ENCODE peak calls at places on chromosomes 5 and 9, in ten cellular contexts. One of them, this sample, is unnamed.

GRCh38 chr9:93080406-93080805 is 15.6 kb upstream of the CARD19 start:
- DNase-seq in kidney epithelial cell: no peak
- DNase-seq in choroid plexus epithelial cell: no peak
- DNase-seq in GM23338: no peak
- DNase-seq in cardiac fibroblast: no peak
- DNase-seq in HL-60: no peak
- DNase-seq in uterus: no peak
- DNase-seq in mammary epithelial cell: no peak
- DNase-seq in stomach: no peak
- DNase-seq in HCT116: no peak
- DNase-seq in this sample: no peak

GRCh38 chr9:87596862-87597261 is 99.2 kb downstream of the DAPK1 start:
- DNase-seq in kidney epithelial cell: no peak
- DNase-seq in choroid plexus epithelial cell: peak; percentile 55
- DNase-seq in GM23338: no peak
- DNase-seq in cardiac fibroblast: peak; percentile 73
- DNase-seq in HL-60: no peak
- DNase-seq in uterus: no peak
- DNase-seq in mammary epithelial cell: no peak
- DNase-seq in stomach: peak; percentile 55
- DNase-seq in HCT116: no peak
- DNase-seq in this sample: no peak

GRCh38 chr5:20335978-20336377 is 348.0 kb upstream of the CDH18 start:
- DNase-seq in kidney epithelial cell: no peak
- DNase-seq in choroid plexus epithelial cell: peak; percentile 1
- DNase-seq in GM23338: peak; percentile 9
- DNase-seq in cardiac fibroblast: no peak
- DNase-seq in HL-60: no peak
- DNase-seq in uterus: no peak
- DNase-seq in mammary epithelial cell: no peak
- DNase-seq in stomach: no peak
- DNase-seq in HCT116: no peak
- DNase-seq in this sample: no peak

GRCh38 chr5:179310439-179311090 is 34.7 kb downstream of the ADAMTS2 start:
- DNase-seq in kidney epithelial cell: no peak
- DNase-seq in choroid plexus epithelial cell: no peak
- DNase-seq in GM23338: no peak
- DNase-seq in cardiac fibroblast: no peak
- DNase-seq in HL-60: no peak
- DNase-seq in uterus: no peak
- DNase-seq in mammary epithelial cell: no peak
- DNase-seq in stomach: no peak
- DNase-seq in HCT116: no peak
- DNase-seq in this sample: no peak

GRCh38 chr5:13708906-13709305 is 235.6 kb downstream of the DNAH5 start:
- DNase-seq in kidney epithelial cell: no peak
- DNase-seq in choroid plexus epithelial cell: no peak
- DNase-seq in GM23338: no peak
- DNase-seq in cardiac fibroblast: no peak
- DNase-seq in HL-60: no peak
- DNase-seq in uterus: no peak
- DNase-seq in mammary epithelial cell: no peak
- DNase-seq in stomach: no peak
- DNase-seq in HCT116: no peak
- DNase-seq in this sample: no peak

GRCh38 chr9:74025402-74025894 is 471.7 kb upstream of the RORB start:
- DNase-seq in kidney epithelial cell: no peak
- DNase-seq in choroid plexus epithelial cell: peak; percentile 95
- DNase-seq in GM23338: no peak
- DNase-seq in cardiac fibroblast: peak; percentile 53
- DNase-seq in HL-60: no peak
- DNase-seq in uterus: no peak
- DNase-seq in mammary epithelial cell: peak; percentile 79
- DNase-seq in stomach: no peak
- DNase-seq in HCT116: no peak
- DNase-seq in this sample: no peak

GRCh38 chr9:133609311-133610098 is at the start of gene FAM163B:
- DNase-seq in kidney epithelial cell: no peak
- DNase-seq in choroid plexus epithelial cell: peak; percentile 48
- DNase-seq in GM23338: peak; percentile 78
- DNase-seq in cardiac fibroblast: peak; percentile 59
- DNase-seq in HL-60: no peak
- DNase-seq in uterus: no peak
- DNase-seq in mammary epithelial cell: peak; percentile 9
- DNase-seq in stomach: no peak
- DNase-seq in HCT116: no peak
- DNase-seq in this sample: no peak

GRCh38 chr9:69323886-69324285 is 1.1 kb upstream of the ENTREP1 start:
- DNase-seq in kidney epithelial cell: no peak
- DNase-seq in choroid plexus epithelial cell: no peak
- DNase-seq in GM23338: no peak
- DNase-seq in cardiac fibroblast: no peak
- DNase-seq in HL-60: no peak
- DNase-seq in uterus: no peak
- DNase-seq in mammary epithelial cell: no peak
- DNase-seq in stomach: no peak
- DNase-seq in HCT116: no peak
- DNase-seq in this sample: no peak

GRCh38 chr5:59562756-59563389 is 330.7 kb downstream of the PDE4D start:
- DNase-seq in kidney epithelial cell: peak; percentile 94
- DNase-seq in choroid plexus epithelial cell: peak; percentile 90
- DNase-seq in GM23338: peak; percentile 79
- DNase-seq in cardiac fibroblast: peak; percentile 20
- DNase-seq in HL-60: no peak
- DNase-seq in uterus: no peak
- DNase-seq in mammary epithelial cell: peak; percentile 46
- DNase-seq in stomach: peak; percentile 42
- DNase-seq in HCT116: no peak
- DNase-seq in this sample: peak; percentile 41

GRCh38 chr5:152125806-152126205 is 201.2 kb upstream of the GLRA1 start:
- DNase-seq in kidney epithelial cell: no peak
- DNase-seq in choroid plexus epithelial cell: no peak
- DNase-seq in GM23338: no peak
- DNase-seq in cardiac fibroblast: no peak
- DNase-seq in HL-60: no peak
- DNase-seq in uterus: no peak
- DNase-seq in mammary epithelial cell: no peak
- DNase-seq in stomach: no peak
- DNase-seq in HCT116: no peak
- DNase-seq in this sample: no peak

GRCh38 chr5:154708845-154709244 is 46.3 kb upstream of the LARP1 start:
- DNase-seq in kidney epithelial cell: no peak
- DNase-seq in choroid plexus epithelial cell: no peak
- DNase-seq in GM23338: no peak
- DNase-seq in cardiac fibroblast: no peak
- DNase-seq in HL-60: peak; percentile 14
- DNase-seq in uterus: no peak
- DNase-seq in mammary epithelial cell: peak; percentile 89
- DNase-seq in stomach: no peak
- DNase-seq in HCT116: peak; percentile 57
- DNase-seq in this sample: no peak

GRCh38 chr9:107905313-107906027 is 415.9 kb upstream of the KLF4 start:
- DNase-seq in kidney epithelial cell: no peak
- DNase-seq in choroid plexus epithelial cell: no peak
- DNase-seq in GM23338: no peak
- DNase-seq in cardiac fibroblast: peak; percentile 26
- DNase-seq in HL-60: no peak
- DNase-seq in uterus: no peak
- DNase-seq in mammary epithelial cell: no peak
- DNase-seq in stomach: no peak
- DNase-seq in HCT116: no peak
- DNase-seq in this sample: no peak

GRCh38 chr5:138033916-138034315 is 1.0 kb upstream of the FAM13B start:
- DNase-seq in kidney epithelial cell: no peak
- DNase-seq in choroid plexus epithelial cell: peak; percentile 47
- DNase-seq in GM23338: no peak
- DNase-seq in cardiac fibroblast: no peak
- DNase-seq in HL-60: no peak
- DNase-seq in uterus: no peak
- DNase-seq in mammary epithelial cell: peak; percentile 40
- DNase-seq in stomach: no peak
- DNase-seq in HCT116: no peak
- DNase-seq in this sample: no peak

GRCh38 chr5:150166193-150167162 is at the start of gene CDX1:
- DNase-seq in kidney epithelial cell: no peak
- DNase-seq in choroid plexus epithelial cell: no peak
- DNase-seq in GM23338: peak; percentile 55
- DNase-seq in cardiac fibroblast: no peak
- DNase-seq in HL-60: no peak
- DNase-seq in uterus: no peak
- DNase-seq in mammary epithelial cell: no peak
- DNase-seq in stomach: no peak
- DNase-seq in HCT116: no peak
- DNase-seq in this sample: no peak
- H3K4me3 ChIP-seq in kidney epithelial cell: no peak within 1 kb of the TSS
- H3K4me3 ChIP-seq in choroid plexus epithelial cell: no peak within 1 kb of the TSS
- H3K4me3 ChIP-seq in GM23338: peak within 1 kb of the TSS; percentile 48
- H3K4me3 ChIP-seq in cardiac fibroblast: no peak within 1 kb of the TSS
- H3K4me3 ChIP-seq in HL-60: no peak within 1 kb of the TSS
- H3K4me3 ChIP-seq in uterus: no peak within 1 kb of the TSS
- H3K4me3 ChIP-seq in mammary epithelial cell: no peak within 1 kb of the TSS
- H3K4me3 ChIP-seq in stomach: no peak within 1 kb of the TSS
- H3K4me3 ChIP-seq in HCT116: no peak within 1 kb of the TSS
- H3K4me3 ChIP-seq in this sample: no peak within 1 kb of the TSS

DNA sequence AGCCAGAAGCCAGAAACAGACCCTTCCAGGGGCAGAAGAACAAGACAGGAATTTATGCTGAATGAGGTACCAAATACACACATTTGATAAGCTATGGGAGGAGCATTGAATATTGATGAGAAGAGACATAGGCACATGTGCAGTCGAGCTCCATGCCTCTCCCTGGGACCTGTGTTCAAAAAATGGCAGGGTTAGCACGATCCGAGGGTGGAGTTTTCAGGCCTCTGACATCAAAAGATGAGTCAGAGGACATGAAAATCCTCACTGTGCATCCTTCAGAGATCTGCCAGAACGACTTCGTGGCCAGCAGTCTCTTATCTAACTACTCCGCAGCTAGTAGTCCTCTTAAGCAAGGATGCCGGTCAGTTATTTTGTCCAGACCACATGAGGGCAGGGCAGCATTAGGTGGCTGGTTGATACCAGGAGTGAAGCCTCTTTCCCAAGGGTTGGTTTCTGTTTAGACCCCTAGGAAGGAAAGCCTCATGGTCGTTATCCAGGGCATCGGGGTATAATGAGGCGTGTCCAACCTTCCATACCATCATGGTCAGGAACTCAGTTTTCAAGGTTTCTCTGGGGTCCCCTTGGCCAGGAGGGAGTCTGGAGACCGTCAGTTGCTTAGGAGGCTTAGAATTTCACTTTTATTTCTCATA is 11.6 kb upstream of the CMBL start:
- DNase-seq in kidney epithelial cell: no peak
- DNase-seq in choroid plexus epithelial cell: peak; percentile 90
- DNase-seq in GM23338: no peak
- DNase-seq in cardiac fibroblast: peak; percentile 71
- DNase-seq in HL-60: no peak
- DNase-seq in uterus: peak; percentile 61
- DNase-seq in mammary epithelial cell: no peak
- DNase-seq in stomach: no peak
- DNase-seq in HCT116: no peak
- DNase-seq in this sample: no peak
- TF ChIP-seq CTCF in kidney epithelial cell: no peak
- TF ChIP-seq CTCF in choroid plexus epithelial cell: peak; percentile 53
- TF ChIP-seq CTCF in GM23338: peak; percentile 38
- TF ChIP-seq CTCF in cardiac fibroblast: no peak
- TF ChIP-seq CTCF in HL-60: no peak
- TF ChIP-seq CTCF in uterus: no peak
- TF ChIP-seq CTCF in mammary epithelial cell: no peak
- TF ChIP-seq CTCF in stomach: no peak
- TF ChIP-seq CTCF in HCT116: no peak
- TF ChIP-seq CTCF in this sample: no peak

GRCh38 chr5:1109542-1110259 is 2.2 kb downstream of the SLC12A7 start:
- DNase-seq in kidney epithelial cell: no peak
- DNase-seq in choroid plexus epithelial cell: no peak
- DNase-seq in GM23338: no peak
- DNase-seq in cardiac fibroblast: no peak
- DNase-seq in HL-60: no peak
- DNase-seq in uterus: no peak
- DNase-seq in mammary epithelial cell: no peak
- DNase-seq in stomach: no peak
- DNase-seq in HCT116: no peak
- DNase-seq in this sample: no peak
- H3K4me3 ChIP-seq in kidney epithelial cell: no peak overlapping the region
- H3K4me3 ChIP-seq in choroid plexus epithelial cell: no peak overlapping the region
- H3K4me3 ChIP-seq in GM23338: no peak overlapping the region
- H3K4me3 ChIP-seq in cardiac fibroblast: no peak overlapping the region
- H3K4me3 ChIP-seq in HL-60: no peak overlapping the region
- H3K4me3 ChIP-seq in uterus: no peak overlapping the region
- H3K4me3 ChIP-seq in mammary epithelial cell: no peak overlapping the region
- H3K4me3 ChIP-seq in stomach: peak overlapping the region; percentile 9
- H3K4me3 ChIP-seq in HCT116: no peak overlapping the region
- H3K4me3 ChIP-seq in this sample: no peak overlapping the region

GRCh38 chr9:121700831-121701419 is 49.5 kb downstream of the DAB2IP start:
- DNase-seq in kidney epithelial cell: no peak
- DNase-seq in choroid plexus epithelial cell: no peak
- DNase-seq in GM23338: no peak
- DNase-seq in cardiac fibroblast: no peak
- DNase-seq in HL-60: no peak
- DNase-seq in uterus: no peak
- DNase-seq in mammary epithelial cell: no peak
- DNase-seq in stomach: no peak
- DNase-seq in HCT116: no peak
- DNase-seq in this sample: no peak

GRCh38 chr9:121700165-121700830 is 48.9 kb downstream of the DAB2IP start:
- DNase-seq in kidney epithelial cell: no peak
- DNase-seq in choroid plexus epithelial cell: peak; percentile 48
- DNase-seq in GM23338: peak; percentile 72
- DNase-seq in cardiac fibroblast: peak; percentile 48
- DNase-seq in HL-60: no peak
- DNase-seq in uterus: peak; percentile 68
- DNase-seq in mammary epithelial cell: peak; percentile 99
- DNase-seq in stomach: peak; percentile 85
- DNase-seq in HCT116: no peak
- DNase-seq in this sample: no peak

GRCh38 chr9:121701736-121702261 is 50.4 kb downstream of the DAB2IP start:
- DNase-seq in kidney epithelial cell: no peak
- DNase-seq in choroid plexus epithelial cell: no peak
- DNase-seq in GM23338: no peak
- DNase-seq in cardiac fibroblast: no peak
- DNase-seq in HL-60: no peak
- DNase-seq in uterus: no peak
- DNase-seq in mammary epithelial cell: no peak
- DNase-seq in stomach: no peak
- DNase-seq in HCT116: no peak
- DNase-seq in this sample: no peak

GRCh38 chr9:121704281-121704680 is 52.8 kb downstream of the DAB2IP start:
- DNase-seq in kidney epithelial cell: no peak
- DNase-seq in choroid plexus epithelial cell: no peak
- DNase-seq in GM23338: no peak
- DNase-seq in cardiac fibroblast: no peak
- DNase-seq in HL-60: no peak
- DNase-seq in uterus: no peak
- DNase-seq in mammary epithelial cell: peak; percentile 71
- DNase-seq in stomach: no peak
- DNase-seq in HCT116: no peak
- DNase-seq in this sample: no peak

GRCh38 chr9:121703014-121703734 is 51.7 kb downstream of the DAB2IP start:
- DNase-seq in kidney epithelial cell: no peak
- DNase-seq in choroid plexus epithelial cell: no peak
- DNase-seq in GM23338: peak; percentile 59
- DNase-seq in cardiac fibroblast: no peak
- DNase-seq in HL-60: no peak
- DNase-seq in uterus: no peak
- DNase-seq in mammary epithelial cell: no peak
- DNase-seq in stomach: no peak
- DNase-seq in HCT116: no peak
- DNase-seq in this sample: no peak
- TF ChIP-seq CTCF in kidney epithelial cell: peak; percentile 32
- TF ChIP-seq CTCF in choroid plexus epithelial cell: peak; percentile 38
- TF ChIP-seq CTCF in GM23338: peak; percentile 48
- TF ChIP-seq CTCF in cardiac fibroblast: peak; percentile 20
- TF ChIP-seq CTCF in HL-60: no peak
- TF ChIP-seq CTCF in uterus: no peak
- TF ChIP-seq CTCF in mammary epithelial cell: peak; percentile 48
- TF ChIP-seq CTCF in stomach: no peak
- TF ChIP-seq CTCF in HCT116: peak; percentile 50
- TF ChIP-seq CTCF in this sample: no peak

This sample was measured in AG04449.